ENCODE peak calls at places on chromosomes 3 and 15, in nine cellular contexts. K is sigmoid colon, Y is HepG2, I is stomach, J is A549, S is GM12878, H is transverse colon, Q is ovary, N is esophagus muscularis mucosa. P is an unnamed sample.

GRCh38 chr3:99579246-99579645 is 59.1 kb upstream of the COL8A1 start:
- DNase-seq in H (no peak), J (no peak), I (no peak), N (no peak), K (no peak), S (no peak), Q (no peak), Y (peak), P (no peak)

GRCh38 chr3:123070471-123070870 is 3.6 kb downstream of the PDIA5 start:
- DNase-seq in N (no peak), K (no peak), H (no peak), Y (no peak), J (no peak), S (no peak), I (no peak), Q (no peak), P (no peak)

GRCh38 chr3:171874251-171874679 is 31.1 kb downstream of the TMEM212 start:
- DNase-seq in H (no peak), J (peak), N (no peak), Q (no peak), S (no peak), I (no peak), Y (peak), K (no peak), P (no peak)

GRCh38 chr3:189529889-189530288 is 101.3 kb upstream of the TP63 start:
- DNase-seq in I (no peak), S (no peak), Q (no peak), K (no peak), Y (no peak), N (no peak), H (no peak), J (no peak), P (no peak)

GRCh38 chr3:9224490-9224889 is 25.0 kb downstream of the SRGAP3 start:
- DNase-seq in I (no peak), H (no peak), Y (no peak), Q (no peak), K (peak), J (no peak), S (peak), N (no peak), P (no peak)

GRCh38 chr3:160130950-160131349 is 94.3 kb upstream of the C3orf80 start:
- DNase-seq in S (no peak), H (no peak), Q (no peak), I (no peak), K (no peak), J (no peak), Y (no peak), N (no peak), P (no peak)

GRCh38 chr3:135103913-135104312 is 308.9 kb downstream of the EPHB1 start:
- DNase-seq in K (peak), I (no peak), J (no peak), Y (no peak), Q (no peak), S (no peak), H (no peak), N (no peak), P (no peak)

GRCh38 chr3:16476636-16477035 is 36.9 kb downstream of the RFTN1 start:
- DNase-seq in H (no peak), K (no peak), Q (no peak), N (no peak), S (no peak), Y (no peak), I (no peak), J (no peak), P (no peak)

GRCh38 chr3:11803977-11804903 is 42.4 kb downstream of the TAMM41 start:
- DNase-seq in Q (peak), H (peak), Y (peak), S (no peak), I (peak), K (no peak), J (peak), N (no peak), P (no peak)

GRCh38 chr3:145266368-145266767 is 894.6 kb downstream of the PLOD2 start:
- DNase-seq in I (no peak), H (no peak), Q (no peak), N (no peak), Y (peak), K (no peak), J (no peak), S (no peak), P (no peak)

GRCh38 chr3:154430014-154430413 is at the start of gene GPR149:
- DNase-seq in I (no peak), J (no peak), N (no peak), Q (no peak), H (no peak), K (no peak), Y (no peak), S (no peak), P (no peak)

GRCh38 chr3:114380233-114380645 is 86.4 kb downstream of the TIGIT start:
- DNase-seq in K (peak), I (peak), Y (no peak), N (no peak), J (no peak), S (no peak), H (peak), Q (peak), P (peak)

GRCh38 chr15:89087830-89088604 is at the start of gene ABHD2:
- DNase-seq in H (peak), I (peak), Q (peak), K (peak), S (peak), N (peak), J (peak), Y (peak), P (peak)

GRCh38 chr15:89089316-89090230 is 1.3 kb downstream of the ABHD2 start:
- DNase-seq in K (peak), Y (no peak), H (no peak), N (no peak), J (no peak), S (no peak), I (no peak), Q (no peak), P (no peak)

GRCh38 chr15:89088605-89089315 is 504 bp downstream of the ABHD2 start:
- DNase-seq in Q (peak), S (no peak), Y (no peak), H (peak), N (no peak), J (no peak), I (peak), K (peak), P (peak)

GRCh38 chr15:89085289-89085906 is 2.9 kb upstream of the ABHD2 start:
- DNase-seq in H (no peak), I (no peak), N (no peak), J (no peak), Q (no peak), S (no peak), K (peak), Y (no peak), P (no peak)

DNA sequence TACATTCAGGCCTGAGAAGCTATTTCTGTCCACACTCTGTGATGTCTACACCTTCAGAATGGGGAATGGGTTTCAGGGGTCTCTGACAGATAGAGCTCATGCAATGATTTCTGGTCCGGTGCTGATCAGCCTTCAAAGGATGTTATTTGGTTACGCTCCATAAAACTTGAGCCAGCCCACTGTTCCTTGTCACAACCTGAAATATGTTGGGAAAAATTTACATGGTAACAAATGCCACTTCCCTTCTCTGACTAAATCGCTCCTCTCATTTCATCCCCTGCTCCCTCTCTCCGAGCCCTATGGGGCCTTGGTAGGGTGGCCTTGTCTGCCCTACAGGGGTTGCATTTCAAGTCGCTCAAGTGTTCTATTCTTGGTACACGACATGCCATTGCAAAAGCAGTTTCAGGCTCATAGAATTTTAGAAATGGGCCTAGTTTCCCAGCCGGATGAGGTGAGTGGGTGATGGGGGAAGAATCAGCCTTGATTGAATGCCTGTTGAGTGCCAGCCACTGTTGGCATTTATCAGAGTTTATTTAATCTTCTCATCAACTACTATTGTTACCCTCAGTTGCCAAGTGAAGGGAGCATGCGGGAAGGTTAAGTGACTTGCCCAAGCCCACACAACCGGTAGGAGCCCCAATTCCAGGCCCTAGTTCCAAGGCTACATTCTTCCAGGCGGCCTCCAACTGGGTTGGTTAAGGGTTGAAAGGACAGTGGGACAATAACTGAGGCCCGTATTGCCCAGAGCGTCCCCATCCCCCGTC is 1.0 kb upstream of the ABHD2 start:
- DNase-seq in J (no peak), N (no peak), Q (no peak), S (no peak), Y (no peak), H (no peak), K (peak), I (no peak), P (no peak)
- H3K4me3 ChIP-seq in J (peak), N (peak), Q (peak), S (peak), Y (peak), H (peak), K (peak), I (peak), P (peak)

GRCh38 chr3:60281970-60282369 is 969.3 kb downstream of the FHIT start:
- DNase-seq in I (no peak), N (no peak), S (no peak), Y (no peak), J (no peak), Q (no peak), K (no peak), H (no peak), P (no peak)

GRCh38 chr3:60274098-60274497 is 977.2 kb downstream of the FHIT start:
- DNase-seq in I (no peak), K (no peak), Y (no peak), N (no peak), Q (no peak), H (no peak), J (no peak), S (no peak), P (no peak)

GRCh38 chr3:60276615-60277014 is 974.6 kb downstream of the FHIT start:
- DNase-seq in J (no peak), H (no peak), Y (no peak), I (no peak), K (no peak), N (no peak), S (no peak), Q (no peak), P (no peak)

GRCh38 chr3:60274646-60275045 is 976.6 kb downstream of the FHIT start:
- DNase-seq in H (no peak), S (no peak), J (no peak), I (no peak), Q (no peak), K (no peak), Y (no peak), N (no peak), P (no peak)

DNA sequence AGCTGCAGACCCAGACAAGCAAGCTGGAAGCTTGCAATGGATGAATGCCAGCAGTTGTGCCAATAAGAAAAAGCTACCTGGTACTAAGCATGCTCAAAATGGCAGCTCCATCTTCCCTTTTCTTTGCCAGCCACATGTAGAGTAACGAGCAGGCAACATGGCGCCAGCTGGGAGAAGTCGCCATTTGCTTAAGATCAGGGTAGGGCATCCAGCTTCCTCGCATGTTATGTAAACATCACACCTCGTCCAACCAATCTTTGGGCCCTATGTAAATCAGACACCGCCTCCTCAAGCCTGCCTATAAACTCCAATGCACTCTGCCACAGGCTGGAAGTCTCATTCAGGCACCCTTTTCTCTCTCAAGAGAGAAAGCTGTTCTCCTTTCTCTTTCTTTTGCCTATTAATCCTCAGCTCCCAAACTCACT is 973.9 kb downstream of the FHIT start:
- DNase-seq in Y (no peak), K (no peak), H (no peak), Q (no peak), I (no peak), N (no peak), J (no peak), S (no peak), P (no peak)
- TF ChIP-seq POLR2A in Y (no peak), K (no peak), H (no peak), Q (no peak), I (no peak), N (no peak), J (no peak), S (no peak), P (no peak)

GRCh38 chr15:95604634-95605036 is 725.9 kb upstream of the NR2F2 start:
- DNase-seq in S (no peak), Q (peak), J (no peak), K (no peak), H (no peak), N (no peak), I (no peak), Y (no peak), P (no peak)
- TF ChIP-seq EP300 in S (no peak), Q (no peak), J (no peak), K (no peak), H (no peak), N (no peak), I (no peak), Y (no peak), P (no peak)

GRCh38 chr3:182122779-182123178 is 411.1 kb downstream of the SOX2 start:
- DNase-seq in Q (no peak), I (no peak), N (no peak), J (no peak), K (no peak), H (no peak), Y (no peak), S (no peak), P (no peak)
- H3K4me3 ChIP-seq in Q (no peak), I (no peak), N (no peak), J (no peak), K (no peak), H (no peak), Y (no peak), S (no peak), P (no peak)

GRCh38 chr15:64775551-64776401 is at the start of gene RBPMS2:
- DNase-seq in I (peak), J (peak), Q (peak), N (no peak), H (no peak), K (peak), S (no peak), Y (no peak), P (no peak)
- TF ChIP-seq POLR2A in I (no peak), J (no peak), Q (peak), N (no peak), H (no peak), K (peak), S (no peak), Y (no peak), P (no peak)

DNA sequence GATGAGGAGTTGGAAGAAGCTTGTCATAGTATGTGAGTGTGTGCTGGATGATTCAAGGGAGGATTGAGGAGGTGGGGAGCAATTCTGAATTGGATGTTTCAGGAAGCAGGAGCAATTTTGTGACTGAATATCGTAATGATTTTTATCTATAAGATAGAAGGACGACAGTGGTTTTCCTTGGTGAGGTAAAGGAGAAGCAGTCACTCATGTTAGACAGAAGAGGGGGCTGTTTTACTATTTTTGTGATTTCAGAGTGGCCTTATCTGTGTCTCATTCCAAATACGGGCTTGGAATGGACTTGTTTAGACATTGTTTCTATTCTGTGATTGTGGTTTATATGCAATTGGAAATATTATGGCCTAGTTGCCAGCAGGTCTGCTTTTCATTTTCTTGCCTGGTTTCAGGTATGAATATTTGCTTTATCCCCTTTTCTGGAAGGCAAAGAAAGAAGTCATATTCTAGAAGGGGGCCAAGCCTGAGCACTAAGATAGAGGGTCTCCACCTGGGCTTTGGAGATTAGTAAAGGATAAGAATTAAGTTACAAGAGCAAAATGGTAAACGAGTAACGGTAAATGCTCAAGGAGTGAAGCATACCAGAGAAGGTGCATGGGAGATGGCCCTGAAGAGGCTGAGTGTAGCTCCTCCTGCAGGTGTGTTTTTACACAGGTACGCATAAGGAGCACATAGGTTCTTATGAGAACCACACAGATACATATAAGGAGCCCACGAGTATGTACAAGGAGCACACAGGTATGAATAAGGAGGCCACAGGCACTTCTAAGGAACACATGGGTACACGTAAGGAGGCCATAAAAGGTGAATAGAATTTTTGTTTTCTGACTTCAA is 124.6 kb upstream of the KCNAB1 start:
- DNase-seq in Q (no peak), Y (peak), H (no peak), K (no peak), S (no peak), I (no peak), J (peak), N (no peak), P (no peak)
- TF ChIP-seq EP300 in Q (no peak), Y (no peak), H (no peak), K (no peak), S (no peak), I (no peak), J (no peak), N (no peak), P (no peak)